ENCODE peak calls at places on chromosome 13, in four cellular contexts. K is SK-N-DZ; W is stimulated activated CD8-positive, alpha-beta memory T cell treated with anti-CD3 and anti-CD28 coated beads, Interleukin-7, amount 100 ng/mL, for 48 hours; H is hypothalamus. F is an unnamed sample.

GRCh38 chr13:91596832-91597231 is 198.4 kb downstream of the GPC5 start:
- DNase-seq in W (no peak), K (peak; percentile 34), H (no peak), F (no peak)

GRCh38 chr13:84917252-84917878 is 881.9 kb downstream of the SLITRK6 start:
- DNase-seq in K (peak; percentile 36), W (no peak), H (no peak), F (peak; percentile 12)

GRCh38 chr13:20772401-20773131 is 1.2 kb downstream of the EEF1AKMT1 start:
- DNase-seq in K (peak; percentile 8), W (no peak), H (no peak), F (no peak)

GRCh38 chr13:96091932-96092253 is 2.0 kb downstream of the HS6ST3 start:
- DNase-seq in K (no peak), W (no peak), H (no peak), F (no peak)

GRCh38 chr13:22030321-22030720 is 359.4 kb downstream of the FGF9 start:
- DNase-seq in K (no peak), W (no peak), H (no peak), F (no peak)

GRCh38 chr13:21674271-21675009 is 3.6 kb downstream of the FGF9 start:
- DNase-seq in W (no peak), H (no peak), K (peak; percentile 28), F (no peak)

GRCh38 chr13:110471156-110471832 is 90.2 kb downstream of the RAB20 start:
- DNase-seq in W (no peak), H (no peak), K (no peak), F (no peak)

GRCh38 chr13:46211116-46211515 is 612 bp upstream of the LRRC63 start:
- DNase-seq in W (peak; percentile 12), K (peak; percentile 41), H (no peak), F (no peak)

GRCh38 chr13:42883771-42884170 is 102.4 kb downstream of the FAM216B start:
- DNase-seq in W (no peak), H (no peak), K (peak; percentile 69), F (peak; percentile 64)

GRCh38 chr13:50149932-50150331 is 134.7 kb downstream of the KCNRG start:
- DNase-seq in W (no peak), H (no peak), K (no peak), F (no peak)

GRCh38 chr13:102322211-102322610 is 79.6 kb downstream of the FGF14 start:
- DNase-seq in H (no peak), K (no peak), W (no peak), F (no peak)

GRCh38 chr13:33678906-33679657 is 138.9 kb upstream of the RFC3 start:
- DNase-seq in W (peak; percentile 82), H (no peak), K (no peak), F (peak; percentile 97)

GRCh38 chr13:41960195-41960699 is 662 bp downstream of the VWA8 start:
- DNase-seq in K (peak; percentile 9), H (no peak), W (no peak), F (no peak)

GRCh38 chr13:93723316-93723715 is 496.7 kb downstream of the GPC6 start:
- DNase-seq in H (no peak), K (no peak), W (no peak), F (no peak)

GRCh38 chr13:89925107-89925506 is 1422.4 kb upstream of the MIR17HG start:
- DNase-seq in W (no peak), K (peak; percentile 50), H (no peak), F (peak; percentile 40)